ENCODE peak calls at places on chromosomes 4 and X, in eight cellular contexts. P is AG04450, W is choroid plexus epithelial cell, S is dorsolateral prefrontal cortex, V is fibroblast of pulmonary artery, G is right cardiac atrium, N is heart left ventricle, U is HCT116. K is an unnamed sample.

GRCh38 chr4:53706422-53707032 is 115.2 kb upstream of the LNX1 start:
- DNase-seq in P (no peak), W (peak; percentile 87), S (no peak), V (peak; percentile 86), G (no peak), N (no peak), U (peak; percentile 34), K (peak; percentile 65)

GRCh38 chr4:60814549-60814948 is 385.6 kb upstream of the ADGRL3 start:
- DNase-seq in P (no peak), W (no peak), S (no peak), V (no peak), G (no peak), N (no peak), U (no peak), K (no peak)

GRCh38 chr4:25160714-25161598 is 707 bp upstream of the SEPSECS start:
- DNase-seq in P (no peak), W (peak; percentile 22), S (no peak), V (peak; percentile 4), G (no peak), N (no peak), U (no peak), K (peak; percentile 3)

GRCh38 chr4:150668824-150669223 is 86.9 kb downstream of the MAB21L2 start:
- DNase-seq in P (no peak), W (peak; percentile 4), S (no peak), V (no peak), G (no peak), N (no peak), U (no peak), K (no peak)

GRCh38 chr4:124092101-124093057 is 620.2 kb downstream of the ANKRD50 start:
- DNase-seq in P (no peak), W (peak; percentile 16), S (no peak), V (peak; percentile 19), G (peak; percentile 32), N (no peak), U (no peak), K (no peak)

GRCh38 chr4:181597766-181598165 is 645.4 kb upstream of the TENM3 start:
- DNase-seq in P (no peak), W (peak; percentile 61), S (no peak), V (no peak), G (no peak), N (no peak), U (no peak), K (no peak)

GRCh38 chr4:124754671-124755070 is 42.1 kb upstream of the ANKRD50 start:
- DNase-seq in P (no peak), W (no peak), S (no peak), V (no peak), G (no peak), N (no peak), U (no peak), K (peak; percentile 19)

GRCh38 chrX:31590581-31591113 is 518.8 kb upstream of the FTHL17 start:
- DNase-seq in P (peak; percentile 6), W (peak; percentile 74), S (no peak), V (peak; percentile 66), G (no peak), N (no peak), U (no peak), K (peak; percentile 47)

GRCh38 chr4:177938226-177938625 is 496.0 kb upstream of the AGA start:
- DNase-seq in P (no peak), W (no peak), S (no peak), V (no peak), G (no peak), N (no peak), U (no peak), K (peak; percentile 4)

GRCh38 chr4:136769717-136770116 is 762.6 kb downstream of the PCDH18 start:
- DNase-seq in P (no peak), W (no peak), S (no peak), V (no peak), G (no peak), N (no peak), U (no peak), K (no peak)

GRCh38 chr4:103008875-103009729 is 10.4 kb downstream of the SLC9B1 start:
- DNase-seq in P (peak; percentile 50), W (peak; percentile 92), S (no peak), V (peak; percentile 90), G (peak; percentile 38), N (no peak), U (peak; percentile 68), K (peak; percentile 81)

GRCh38 chrX:87693204-87693603 is 175.6 kb downstream of the KLHL4 start:
- DNase-seq in P (no peak), W (no peak), S (no peak), V (no peak), G (no peak), N (no peak), U (no peak), K (no peak)

GRCh38 chr4:78781086-78781630 is 5.0 kb downstream of the BMP2K start:
- DNase-seq in P (no peak), W (no peak), S (no peak), V (no peak), G (no peak), N (no peak), U (no peak), K (no peak)

GRCh38 chrX:29962061-29962460 is 253.3 kb upstream of the MAGEB2 start:
- DNase-seq in P (no peak), W (no peak), S (no peak), V (no peak), G (no peak), N (no peak), U (no peak), K (no peak)

GRCh38 chrX:26352891-26353430 is 137.0 kb downstream of the MAGEB5 start:
- DNase-seq in P (no peak), W (peak; percentile 0), S (no peak), V (peak; percentile 0), G (no peak), N (no peak), U (no peak), K (no peak)

GRCh38 chr4:142705820-142706219 is 140.3 kb downstream of the INPP4B start:
- DNase-seq in P (no peak), W (no peak), S (no peak), V (no peak), G (no peak), N (no peak), U (no peak), K (no peak)

GRCh38 chr4:146124023-146124680 is 51.4 kb upstream of the LSM6 start:
- DNase-seq in P (no peak), W (no peak), S (no peak), V (no peak), G (no peak), N (no peak), U (no peak), K (no peak)

GRCh38 chr4:110294165-110294564 is 95.8 kb upstream of the ELOVL6 start:
- DNase-seq in P (no peak), W (peak; percentile 12), S (no peak), V (no peak), G (no peak), N (no peak), U (no peak), K (no peak)

DNA sequence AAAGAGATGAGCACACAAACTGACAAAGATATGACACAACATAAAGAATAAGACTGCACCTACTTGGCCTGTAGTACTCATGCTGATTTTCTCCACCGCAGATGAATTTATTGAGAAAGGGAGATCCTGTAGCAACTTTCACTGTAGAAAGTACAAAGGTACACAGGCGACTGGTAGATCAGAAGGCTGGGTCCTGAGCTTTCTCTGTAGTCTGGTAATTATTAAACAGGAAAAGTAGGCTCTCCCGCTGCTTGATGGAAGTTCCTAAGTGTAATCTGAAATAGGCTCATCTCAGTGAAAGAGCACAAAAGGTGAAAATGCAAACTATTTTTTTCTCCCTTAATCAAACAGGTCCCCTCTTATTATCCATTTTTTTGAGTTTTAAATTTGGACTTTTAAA is at the start of gene ADH6:
- DNase-seq in P (no peak), W (no peak), S (no peak), V (no peak), G (no peak), N (no peak), U (no peak), K (no peak)
- H3K4me3 ChIP-seq in P (no peak within 1 kb of the TSS), W (no peak within 1 kb of the TSS), S (no peak within 1 kb of the TSS), V (no peak within 1 kb of the TSS), G (no peak within 1 kb of the TSS), N (no peak within 1 kb of the TSS), U (no peak within 1 kb of the TSS), K (no peak within 1 kb of the TSS)

GRCh38 chr4:41215969-41216293 is 1.6 kb upstream of the APBB2 start:
- DNase-seq in P (no peak), W (no peak), S (no peak), V (no peak), G (no peak), N (no peak), U (no peak), K (no peak)

GRCh38 chr4:41217020-41217333 is 2.6 kb upstream of the APBB2 start:
- DNase-seq in P (no peak), W (no peak), S (no peak), V (no peak), G (no peak), N (no peak), U (no peak), K (no peak)

GRCh38 chr4:41218703-41219102 is 4.4 kb upstream of the APBB2 start:
- DNase-seq in P (no peak), W (no peak), S (no peak), V (no peak), G (no peak), N (no peak), U (no peak), K (no peak)

GRCh38 chr4:41216294-41217019 is 2.1 kb upstream of the APBB2 start:
- DNase-seq in P (no peak), W (peak; percentile 78), S (peak; percentile 60), V (peak; percentile 76), G (peak; percentile 83), N (peak; percentile 75), U (peak; percentile 78), K (peak; percentile 79)

GRCh38 chr4:41217373-41217772 is 3.0 kb upstream of the APBB2 start:
- DNase-seq in P (no peak), W (no peak), S (no peak), V (no peak), G (no peak), N (no peak), U (no peak), K (no peak)
- H3K4me3 ChIP-seq in P (no peak overlapping the region), W (no peak overlapping the region), S (no peak overlapping the region), V (no peak overlapping the region), G (no peak overlapping the region), N (no peak overlapping the region), U (no peak overlapping the region), K (no peak overlapping the region)

DNA sequence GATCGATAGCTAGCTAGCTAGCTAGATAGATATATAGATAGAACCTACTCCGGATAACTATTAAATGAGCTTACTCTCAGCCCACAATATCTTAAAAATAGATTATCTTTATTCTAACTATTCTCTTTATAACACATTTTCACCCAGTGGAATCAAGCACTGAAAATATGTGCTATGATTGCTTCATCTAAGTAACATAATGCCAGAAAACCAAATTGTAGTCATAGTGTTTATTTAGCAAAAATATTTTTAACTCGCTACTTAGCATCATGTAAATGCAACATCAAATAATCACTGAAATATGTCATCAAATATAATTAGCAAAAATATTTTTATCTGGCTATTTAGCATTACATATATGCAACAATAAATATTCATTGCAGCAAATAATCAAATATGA is 1.5 kb downstream of the TMEM156 start:
- DNase-seq in P (no peak), W (peak; percentile 57), S (no peak), V (peak; percentile 44), G (no peak), N (no peak), U (no peak), K (no peak)
- H3K4me3 ChIP-seq in P (no peak overlapping the region), W (peak overlapping the region; percentile 48), S (peak overlapping the region; percentile 29), V (peak overlapping the region; percentile 28), G (no peak overlapping the region), N (no peak overlapping the region), U (no peak overlapping the region), K (no peak overlapping the region)

DNA sequence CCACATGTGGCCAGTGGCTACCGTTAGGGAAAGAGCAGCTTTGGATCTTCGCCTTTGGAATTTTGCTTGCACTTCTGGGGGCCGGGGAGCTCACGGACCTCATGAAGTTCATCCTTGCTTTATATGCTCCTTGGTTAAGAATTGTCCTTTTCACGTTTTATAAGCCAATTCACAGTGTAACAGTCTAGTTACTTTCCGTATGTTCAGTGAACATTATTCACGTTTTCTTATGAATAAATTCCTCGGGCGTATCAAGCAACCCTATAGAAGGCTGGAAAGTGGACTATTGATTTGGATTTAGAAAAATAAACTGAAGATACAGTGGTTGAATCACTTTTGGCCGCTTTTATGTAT is 714 bp upstream of the PDLIM5 start:
- DNase-seq in P (no peak), W (no peak), S (no peak), V (no peak), G (no peak), N (no peak), U (no peak), K (no peak)
- H3K4me3 ChIP-seq in P (peak overlapping the region; percentile 87), W (peak overlapping the region; percentile 87), S (peak overlapping the region; percentile 88), V (peak overlapping the region; percentile 87), G (peak overlapping the region; percentile 98), N (peak overlapping the region; percentile 98), U (peak overlapping the region; percentile 78), K (peak overlapping the region; percentile 57)